ENCODE peak calls at places on chromosomes 12 and 14, in nine cellular contexts. I, J, M, Q, Z, U, X, G and P are unnamed samples.
A peak's percentile ranks its signal among the peaks of the same experiment; 100 is the strongest.

GRCh38 chr12:549476-550082 is 89.8 kb downstream of the B4GALNT3 start:
- DNase-seq in I (no peak), J (no peak), M (no peak), Q (no peak), Z (no peak), U (no peak), X (no peak), G (no peak), P (no peak)

GRCh38 chr12:34604227-34604626 is 581.9 kb downstream of the ALG10 start:
- DNase-seq in I (no peak), J (no peak), M (no peak), Q (peak; percentile 9), Z (no peak), U (no peak), X (no peak), G (no peak), P (peak; percentile 10)

GRCh38 chr12:79678306-79678705 is 12.5 kb downstream of the PAWR start:
- DNase-seq in I (no peak), J (no peak), M (no peak), Q (no peak), Z (no peak), U (no peak), X (no peak), G (no peak), P (no peak)

GRCh38 chr14:61655777-61656176 is 39.5 kb upstream of the HIF1A start:
- DNase-seq in I (no peak), J (no peak), M (no peak), Q (no peak), Z (no peak), U (no peak), X (no peak), G (no peak), P (no peak)

GRCh38 chr12:128140551-128140950 is 126.4 kb upstream of the TMEM132C start:
- DNase-seq in I (no peak), J (no peak), M (no peak), Q (no peak), Z (no peak), U (no peak), X (no peak), G (no peak), P (no peak)

GRCh38 chr12:106214576-106214975 is 33.2 kb downstream of the CKAP4 start:
- DNase-seq in I (no peak), J (no peak), M (no peak), Q (no peak), Z (no peak), U (no peak), X (no peak), G (no peak), P (no peak)

GRCh38 chr14:74945852-74946658 is 9.3 kb downstream of the PGF start:
- DNase-seq in I (no peak), J (peak; percentile 39), M (peak; percentile 79), Q (peak; percentile 80), Z (peak; percentile 76), U (peak; percentile 81), X (peak; percentile 67), G (peak; percentile 72), P (peak; percentile 61)

GRCh38 chr14:55121628-55122440 is 7.2 kb upstream of the LGALS3 start:
- DNase-seq in I (no peak), J (no peak), M (no peak), Q (no peak), Z (no peak), U (no peak), X (no peak), G (no peak), P (no peak)

GRCh38 chr14:82075566-82075965 is 541.9 kb upstream of the SEL1L start:
- DNase-seq in I (no peak), J (peak; percentile 2), M (peak; percentile 16), Q (peak; percentile 77), Z (no peak), U (peak; percentile 17), X (no peak), G (peak; percentile 8), P (no peak)

GRCh38 chr14:57189070-57189469 is 79.6 kb downstream of the EXOC5 start:
- DNase-seq in I (no peak), J (peak; percentile 3), M (no peak), Q (no peak), Z (peak; percentile 34), U (no peak), X (no peak), G (peak; percentile 10), P (no peak)

GRCh38 chr14:79436325-79436724 is 775.0 kb downstream of the DIO2 start:
- DNase-seq in I (no peak), J (no peak), M (no peak), Q (no peak), Z (no peak), U (no peak), X (no peak), G (no peak), P (no peak)

GRCh38 chr12:64180951-64181350 is 41.1 kb downstream of the KICS2 start:
- DNase-seq in I (no peak), J (peak; percentile 80), M (no peak), Q (no peak), Z (peak; percentile 78), U (no peak), X (no peak), G (no peak), P (no peak)

GRCh38 chr12:96434107-96434506 is 33.9 kb upstream of the CDK17 start:
- DNase-seq in I (peak; percentile 96), J (peak; percentile 99), M (no peak), Q (no peak), Z (peak; percentile 84), U (peak; percentile 82), X (peak; percentile 37), G (no peak), P (no peak)

DNA sequence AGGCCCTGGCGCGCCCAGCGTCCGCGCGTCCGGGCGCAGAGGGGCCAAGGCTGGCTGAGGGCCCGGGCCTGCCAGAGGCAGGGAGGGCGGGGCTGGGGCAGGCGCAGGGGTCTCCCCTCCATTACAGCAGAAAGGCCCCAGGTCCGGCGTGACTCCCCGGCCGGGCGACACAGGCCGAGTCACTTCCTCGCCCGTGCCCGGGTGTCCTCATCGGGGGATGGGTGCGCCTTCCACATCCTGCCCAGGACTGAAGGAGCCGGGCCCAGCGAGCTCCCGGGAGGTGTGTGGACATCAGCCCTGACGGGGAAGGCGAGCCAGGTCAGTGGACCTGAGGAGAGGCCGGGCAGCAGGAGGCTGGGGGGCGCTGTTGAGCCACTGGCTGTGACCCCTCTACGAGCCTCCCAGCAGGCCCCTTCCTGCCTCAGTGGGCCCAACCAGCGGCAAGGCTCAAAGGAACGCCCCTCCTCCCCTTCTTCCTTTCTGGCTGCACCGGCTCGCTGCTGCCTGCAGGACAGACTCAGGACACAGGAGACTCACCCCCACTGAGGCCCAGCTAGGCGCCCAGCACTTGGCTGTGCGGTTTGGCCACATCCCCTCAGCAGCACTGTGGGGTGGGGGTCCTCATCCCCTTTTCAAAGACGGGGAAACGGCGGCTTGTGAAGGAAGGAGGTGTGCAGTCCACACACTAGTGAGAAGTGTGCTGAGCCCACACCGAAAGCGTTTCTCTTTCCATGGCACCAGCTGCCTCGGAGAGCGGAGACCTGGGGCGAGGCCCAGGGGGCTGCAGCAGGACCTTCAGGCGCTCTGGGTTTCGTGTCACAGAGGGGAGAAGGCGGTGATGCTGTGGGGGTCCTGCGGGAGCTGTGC is 606 bp downstream of the TNFAIP2 start:
- DNase-seq in I (no peak), J (no peak), M (peak; percentile 68), Q (no peak), Z (peak; percentile 45), U (no peak), X (no peak), G (no peak), P (no peak)
- TF ChIP-seq CTCF in I (peak; percentile 56), J (peak; percentile 45), M (peak; percentile 58), Q (peak; percentile 35), Z (peak; percentile 53), U (peak; percentile 34), X (no peak), G (peak; percentile 32), P (no peak)

DNA sequence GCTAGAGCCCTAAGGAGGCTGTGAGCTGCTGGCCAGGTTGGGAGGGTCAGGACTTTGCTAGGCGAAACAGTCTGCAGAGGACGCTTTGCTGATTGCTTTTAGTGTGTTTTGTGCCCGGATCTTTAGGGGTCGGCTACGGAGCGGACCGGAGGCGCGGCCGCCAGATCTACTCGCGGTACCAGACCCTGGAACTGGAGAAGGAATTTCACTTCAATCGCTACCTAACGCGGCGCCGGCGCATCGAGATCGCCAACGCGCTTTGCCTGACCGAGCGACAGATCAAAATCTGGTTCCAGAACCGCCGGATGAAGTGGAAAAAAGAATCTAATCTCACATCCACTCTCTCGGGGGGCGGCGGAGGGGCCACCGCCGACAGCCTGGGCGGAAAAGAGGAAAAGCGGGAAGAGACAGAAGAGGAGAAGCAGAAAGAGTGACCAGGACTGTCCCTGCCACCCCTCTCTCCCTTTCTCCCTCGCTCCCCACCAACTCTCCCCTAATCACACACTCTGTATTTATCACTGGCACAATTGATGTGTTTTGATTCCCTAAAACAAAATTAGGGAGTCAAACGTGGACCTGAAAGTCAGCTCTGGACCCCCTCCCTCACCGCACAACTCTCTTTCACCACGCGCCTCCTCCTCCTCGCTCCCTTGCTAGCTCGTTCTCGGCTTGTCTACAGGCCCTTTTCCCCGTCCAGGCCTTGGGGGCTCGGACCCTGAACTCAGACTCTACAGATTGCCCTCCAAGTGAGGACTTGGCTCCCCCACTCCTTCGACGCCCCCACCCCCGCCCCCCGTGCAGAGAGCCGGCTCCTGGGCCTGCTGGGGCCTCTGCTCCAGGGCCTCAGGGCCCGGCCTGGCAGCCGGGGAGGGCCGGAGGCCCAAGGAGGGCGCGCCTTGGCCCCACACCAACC is 1.5 kb downstream of the HOXC6 start:
- DNase-seq in I (no peak), J (no peak), M (no peak), Q (no peak), Z (no peak), U (no peak), X (no peak), G (no peak), P (no peak)
- TF ChIP-seq CTCF in I (no peak), J (no peak), M (no peak), Q (no peak), Z (no peak), U (no peak), X (no peak), G (no peak), P (no peak)

GRCh38 chr12:124508323-124509096 is 58.9 kb downstream of the NCOR2 start:
- DNase-seq in I (no peak), J (peak; percentile 62), M (no peak), Q (no peak), Z (no peak), U (peak; percentile 34), X (no peak), G (no peak), P (no peak)
- TF ChIP-seq CTCF in I (no peak), J (no peak), M (no peak), Q (no peak), Z (no peak), U (peak; percentile 6), X (no peak), G (no peak), P (no peak)

DNA sequence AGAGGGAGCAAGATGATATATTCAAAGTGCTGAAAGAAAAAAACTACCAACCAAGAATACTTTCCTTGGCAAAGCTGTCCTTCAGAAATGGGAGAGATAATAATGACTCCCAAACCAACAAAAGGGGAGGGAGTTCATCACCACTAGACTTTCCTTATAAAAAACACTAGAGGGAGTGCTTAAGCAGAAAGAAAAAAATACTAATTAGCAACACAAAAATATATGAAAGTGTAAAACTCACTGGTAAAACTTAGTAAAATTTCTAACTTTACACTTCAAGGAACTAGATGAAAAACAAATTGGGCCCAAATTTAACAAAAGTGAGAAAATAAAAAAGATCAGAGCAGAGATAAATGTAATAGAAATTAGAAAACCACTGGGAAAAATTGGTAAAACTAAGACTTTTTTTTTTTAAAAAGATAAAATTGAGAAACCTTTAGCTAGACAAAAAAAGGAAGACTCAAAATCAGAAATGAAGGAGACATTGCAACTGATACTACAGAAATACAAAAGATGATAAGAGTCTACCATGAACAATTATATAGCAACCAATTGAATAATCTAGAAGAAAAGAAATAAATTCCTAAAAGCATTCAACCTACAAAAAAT is 60.4 kb upstream of the FAR2 start:
- DNase-seq in I (no peak), J (peak; percentile 31), M (no peak), Q (no peak), Z (peak; percentile 48), U (no peak), X (no peak), G (peak; percentile 38), P (no peak)
- TF ChIP-seq CTCF in I (peak; percentile 48), J (peak; percentile 25), M (peak; percentile 50), Q (peak; percentile 48), Z (peak; percentile 57), U (peak; percentile 15), X (peak; percentile 67), G (peak; percentile 20), P (no peak)